ENCODE peak calls at places on chromosomes 7 and 10, in five cellular contexts. X is CD8-positive, alpha-beta memory T cell; Q is psoas muscle; U is aorta; E is suprapubic skin. M is an unnamed sample. For H3K9me3 and H3K27me3, the result is how much of the 10 kb centered on the place peaks cover.

GRCh38 chr10:64277536-64277935 is 756.3 kb downstream of the REEP3 start:
- DNase-seq in E (no peak), Q (no peak), X (no peak), U (no peak), M (no peak)

GRCh38 chr10:50033481-50033880 is 34.3 kb upstream of the WASHC2A start:
- DNase-seq in Q (no peak), E (no peak), X (no peak), U (no peak), M (no peak)

GRCh38 chr7:65832281-65832680 is 40.6 kb upstream of the VKORC1L1 start:
- DNase-seq in E (no peak), U (no peak), X (no peak), Q (no peak), M (no peak)

GRCh38 chr7:27213150-27213903 is 13.4 kb upstream of the HOXA13 start:
- DNase-seq in X (no peak), Q (peak), U (peak), E (no peak), M (no peak)

GRCh38 chr10:119026301-119027110 is 3.0 kb upstream of the NANOS1 start:
- DNase-seq in E (no peak), U (no peak), Q (no peak), X (no peak), M (no peak)

GRCh38 chr7:38781991-38782390 is 127.0 kb downstream of the VPS41 start:
- DNase-seq in Q (no peak), U (no peak), X (no peak), E (no peak), M (no peak)

GRCh38 chr7:144256112-144256511 is 8.5 kb downstream of the OR2A7 start:
- DNase-seq in E (no peak), U (no peak), X (no peak), Q (no peak), M (no peak)

GRCh38 chr7:40015790-40016296 is 65.8 kb downstream of the CDK13 start:
- DNase-seq in U (no peak), E (no peak), X (no peak), Q (no peak), M (no peak)

GRCh38 chr10:119575506-119575905 is 21.3 kb downstream of the TIAL1 start:
- DNase-seq in E (no peak), X (no peak), U (no peak), Q (no peak), M (no peak)

GRCh38 chr7:50782376-50783208 is at the start of gene GRB10:
- DNase-seq in E (no peak), X (no peak), U (peak), Q (peak), M (no peak)

GRCh38 chr10:79192677-79193003 is 123.9 kb downstream of the ZMIZ1 start:
- DNase-seq in E (no peak), Q (peak), X (no peak), U (no peak), M (no peak)

GRCh38 chr10:13651969-13652720 is 65.4 kb downstream of the PRPF18 start:
- DNase-seq in U (no peak), E (no peak), X (no peak), Q (no peak), M (no peak)

GRCh38 chr10:118342638-118343020 is 505 bp upstream of the FAM204A start:
- DNase-seq in X (peak), E (no peak), Q (no peak), U (no peak), M (no peak)

GRCh38 chr10:43199684-43200537 is 61.7 kb downstream of the CSGALNACT2 start:
- DNase-seq in U (no peak), Q (no peak), X (no peak), E (no peak), M (no peak)

GRCh38 chr7:134686782-134687181 is 40.1 kb downstream of the BPGM start:
- DNase-seq in X (no peak), E (no peak), U (no peak), Q (no peak), M (no peak)

GRCh38 chr7:75842836-75843446 is 29.3 kb upstream of the CCL24 start:
- DNase-seq in U (no peak), E (no peak), Q (no peak), X (no peak), M (no peak)

GRCh38 chr10:70785190-70785589 is at the start of gene TBATA:
- DNase-seq in E (no peak), U (no peak), Q (no peak), X (no peak), M (no peak)

GRCh38 chr10:6776170-6776569 is 196.1 kb upstream of the PRKCQ start:
- DNase-seq in U (no peak), E (no peak), Q (no peak), X (no peak), M (no peak)

GRCh38 chr10:103917326-103918052 is 495 bp downstream of the STN1 start:
- DNase-seq in U (no peak), E (peak), Q (no peak), X (no peak), M (no peak)

GRCh38 chr7:24896031-24896433 is 83.9 kb downstream of the OSBPL3 start:
- DNase-seq in X (no peak), U (no peak), E (no peak), Q (no peak), M (no peak)

GRCh38 chr10:132972986-132973902 is 30.9 kb upstream of the CFAP46 start:
- DNase-seq in E (no peak), Q (peak), X (peak), U (peak), M (no peak)

GRCh38 chr10:133390597-133391248 is 3.2 kb upstream of the MTG1 start:
- DNase-seq in X (no peak), Q (no peak), E (no peak), U (peak), M (no peak)

GRCh38 chr7:157979631-157980340 is 607.8 kb downstream of the PTPRN2 start:
- DNase-seq in Q (peak), U (no peak), X (no peak), E (no peak), M (no peak)
- H3K9me3 ChIP-seq in Q (under half), U (under half), X (under half), E (under half), M (under half)

GRCh38 chr10:61918140-61918539 is 16.6 kb downstream of the ARID5B start:
- DNase-seq in Q (no peak), E (no peak), X (no peak), U (no peak), M (no peak)

GRCh38 chr10:61919646-61920215 is 18.2 kb downstream of the ARID5B start:
- DNase-seq in U (no peak), X (no peak), E (no peak), Q (no peak), M (no peak)

GRCh38 chr10:61918989-61919388 is 17.5 kb downstream of the ARID5B start:
- DNase-seq in Q (no peak), E (no peak), X (no peak), U (no peak), M (no peak)

GRCh38 chr10:61923210-61924024 is 21.9 kb downstream of the ARID5B start:
- DNase-seq in Q (no peak), U (peak), E (no peak), X (no peak), M (no peak)

DNA sequence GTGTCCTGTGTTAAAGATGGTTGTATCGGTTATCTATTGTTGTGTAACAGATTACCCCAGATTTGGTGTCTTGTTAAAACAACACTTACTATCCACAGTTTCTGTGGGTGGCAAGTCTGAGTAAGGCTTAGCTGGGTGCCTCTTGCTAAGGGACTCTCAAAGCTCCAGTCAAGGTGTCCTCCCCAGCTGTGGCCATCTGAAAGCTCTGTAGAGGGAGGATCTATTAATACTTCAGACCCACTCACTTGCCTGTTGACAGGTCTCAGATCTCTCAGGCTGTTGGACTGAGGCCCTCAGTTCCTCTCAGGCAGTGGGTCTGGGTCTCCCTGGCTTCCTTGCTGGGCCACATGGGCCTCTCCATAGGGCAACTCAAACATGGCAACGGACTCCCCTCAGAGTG is 19.6 kb downstream of the ARID5B start:
- DNase-seq in E (no peak), U (no peak), X (no peak), Q (no peak), M (no peak)
- H3K27ac ChIP-seq in E (no peak), U (no peak), X (no peak), Q (no peak), M (no peak)

GRCh38 chr7:88141953-88142352 is 77.9 kb downstream of the SRI start:
- DNase-seq in U (no peak), X (no peak), Q (no peak), E (no peak), M (no peak)
- H3K27me3 ChIP-seq in U (under half), X (under half), Q (under half), E (under half), M (under half)

DNA sequence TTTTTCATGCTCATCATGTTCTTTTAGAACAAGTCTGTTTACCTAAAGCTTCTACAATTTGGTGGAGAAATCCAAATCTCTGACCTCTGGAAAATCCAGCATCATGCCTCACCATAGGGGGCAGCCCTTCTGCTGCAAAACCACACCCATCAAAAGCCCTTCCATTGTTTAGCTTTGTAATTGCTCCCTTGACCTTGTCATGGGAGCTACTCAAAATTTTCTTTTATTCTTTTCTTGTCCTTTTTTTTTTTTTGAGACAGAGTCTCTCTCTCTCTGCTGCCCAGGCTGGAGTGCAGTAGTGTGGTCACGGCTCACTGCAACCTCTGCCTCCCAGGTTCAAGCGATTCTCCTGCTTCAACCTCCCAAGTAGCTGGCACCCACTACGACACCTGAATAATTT is 234.4 kb downstream of the NEBL start:
- DNase-seq in E (no peak), X (no peak), U (no peak), Q (no peak), M (no peak)
- H3K9me3 ChIP-seq in E (under half), X (under half), U (under half), Q (under half), M (under half)